ENCODE peak calls at places on chromosome 17, in five cellular contexts. X, L, O, P and G are unnamed samples.

GRCh38 chr17:45411348-45412105 is 21.1 kb downstream of the ARHGAP27 start:
- DNase-seq in X (no peak), L (no peak), O (no peak), P (no peak), G (no peak)

GRCh38 chr17:75959046-75959838 is 18.4 kb upstream of the FBF1 start:
- DNase-seq in X (no peak), L (no peak), O (no peak), P (no peak), G (no peak)

GRCh38 chr17:2695243-2695960 is 16.2 kb downstream of the CLUH start:
- DNase-seq in X (no peak), L (no peak), O (no peak), P (no peak), G (no peak)

GRCh38 chr17:80118601-80119270 is 17.4 kb downstream of the GAA start:
- DNase-seq in X (no peak), L (no peak), O (no peak), P (no peak), G (no peak)

GRCh38 chr17:5770556-5771270 is 186.4 kb upstream of the NLRP1 start:
- DNase-seq in X (no peak), L (no peak), O (no peak), P (no peak), G (no peak)

GRCh38 chr17:10628756-10629155 is 28.4 kb downstream of the MYH3 start:
- DNase-seq in X (no peak), L (no peak), O (no peak), P (no peak), G (no peak)

GRCh38 chr17:29133146-29133713 is 47.0 kb downstream of the MYO18A start:
- DNase-seq in X (peak; percentile 74), L (peak; percentile 77), O (peak; percentile 90), P (peak; percentile 54), G (peak; percentile 92)

GRCh38 chr17:55394357-55395021 is 27.1 kb downstream of the MMD start:
- DNase-seq in X (no peak), L (no peak), O (no peak), P (no peak), G (no peak)

GRCh38 chr17:59347975-59348391 is 16.5 kb downstream of the YPEL2 start:
- DNase-seq in X (peak; percentile 60), L (no peak), O (no peak), P (no peak), G (no peak)

GRCh38 chr17:20197527-20197926 is 188.4 kb downstream of the SPECC1 start:
- DNase-seq in X (no peak), L (no peak), O (no peak), P (no peak), G (no peak)

GRCh38 chr17:45046536-45047125 is 4.8 kb downstream of the DCAKD start:
- DNase-seq in X (no peak), L (no peak), O (peak; percentile 66), P (no peak), G (no peak)

GRCh38 chr17:48751172-48751571 is 22.6 kb upstream of the HOXB13 start:
- DNase-seq in X (no peak), L (no peak), O (no peak), P (no peak), G (no peak)

GRCh38 chr17:77959926-77960521 is 1.5 kb downstream of the TNRC6C start:
- DNase-seq in X (no peak), L (no peak), O (peak; percentile 32), P (no peak), G (peak; percentile 55)

GRCh38 chr17:38456031-38456815 is 28.0 kb downstream of the ARHGAP23 start:
- DNase-seq in X (no peak), L (no peak), O (no peak), P (no peak), G (no peak)

GRCh38 chr17:28712037-28712704 is 483 bp upstream of the PROCA1 start:
- DNase-seq in X (no peak), L (no peak), O (no peak), P (peak; percentile 52), G (peak; percentile 55)

GRCh38 chr17:38663125-38663751 is 11.5 kb downstream of the EPOP start:
- DNase-seq in X (peak; percentile 46), L (peak; percentile 32), O (peak; percentile 18), P (no peak), G (peak; percentile 73)

GRCh38 chr17:58303981-58304734 is 23.4 kb upstream of the MPO start:
- DNase-seq in X (peak; percentile 24), L (peak; percentile 29), O (peak; percentile 36), P (peak; percentile 18), G (peak; percentile 51)
- TF ChIP-seq CTCF in X (peak; percentile 91), L (peak; percentile 74), O (peak; percentile 78), P (peak; percentile 46), G (peak; percentile 84)

GRCh38 chr17:72622661-72623433 is 469.6 kb downstream of the SLC39A11 start:
- DNase-seq in X (no peak), L (no peak), O (no peak), P (no peak), G (no peak)

GRCh38 chr17:72619976-72620650 is 472.4 kb downstream of the SLC39A11 start:
- DNase-seq in X (no peak), L (no peak), O (no peak), P (no peak), G (no peak)

GRCh38 chr17:72624652-72625051 is 467.8 kb downstream of the SLC39A11 start:
- DNase-seq in X (no peak), L (no peak), O (no peak), P (no peak), G (no peak)
- H3K4me3 ChIP-seq in X (no peak overlapping the region), L (no peak overlapping the region), O (no peak overlapping the region), P (no peak overlapping the region), G (no peak overlapping the region)

DNA sequence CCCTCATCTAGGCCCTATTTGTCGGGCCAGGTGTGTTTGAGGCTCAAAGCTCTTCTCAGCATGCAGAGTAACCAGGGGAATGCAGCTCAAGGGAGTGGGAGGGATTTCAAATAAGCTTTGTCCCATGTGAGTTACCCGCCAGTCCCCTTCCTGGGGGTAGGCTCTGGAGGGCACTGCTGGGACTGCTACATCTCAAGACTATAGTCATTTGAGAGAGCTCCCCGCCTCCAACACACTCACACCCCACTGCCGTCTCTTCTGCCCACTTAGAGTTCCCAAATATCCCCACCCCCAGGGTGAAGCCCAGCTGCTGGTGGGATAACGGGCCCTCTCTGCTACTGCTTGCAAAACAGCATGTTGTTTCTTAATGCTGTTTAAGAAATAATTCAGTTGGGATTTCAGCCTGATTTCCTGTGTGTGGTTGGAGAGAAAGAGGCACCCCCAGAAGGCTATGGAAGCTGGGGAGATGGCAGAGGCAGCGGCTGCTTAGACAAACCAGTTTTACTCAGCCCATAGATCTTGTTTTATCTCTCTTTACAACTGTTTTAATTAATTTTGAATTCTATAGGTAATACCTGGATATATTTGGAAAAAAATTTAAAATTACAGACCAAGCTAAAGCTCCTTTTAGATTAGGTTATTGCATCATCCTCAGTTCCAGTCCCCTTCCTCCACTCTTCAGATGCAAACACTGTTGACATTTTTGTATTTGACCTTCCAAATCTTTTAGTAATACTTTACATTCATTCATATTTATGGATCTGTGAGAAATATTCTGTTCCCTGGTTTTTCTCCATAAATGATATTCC is 4.1 kb upstream of the MPO start:
- DNase-seq in X (no peak), L (no peak), O (no peak), P (no peak), G (no peak)
- TF ChIP-seq CTCF in X (no peak), L (no peak), O (no peak), P (no peak), G (no peak)

GRCh38 chr17:14427914-14428639 is 127.2 kb downstream of the HS3ST3B1 start:
- DNase-seq in X (no peak), L (no peak), O (no peak), P (no peak), G (no peak)
- H3K4me3 ChIP-seq in X (no peak overlapping the region), L (no peak overlapping the region), O (no peak overlapping the region), P (no peak overlapping the region), G (no peak overlapping the region)